ENCODE peak calls at places on chromosome 9, in ten cellular contexts. Y is NCI-H460; K is hippocampal formation; F is LNCaP clone FGC; I is pancreas; V is activated CD4-positive, alpha-beta T cell treated with anti-CD3 and anti-CD28 coated beads, Interleukin-2, amount 50 U/mL, for 4 hours; P is naive thymus-derived CD4-positive, alpha-beta T cell; N is A172; U is GM13976; O is left cardiac atrium. E is an unnamed sample.

GRCh38 chr9:120474579-120475243 is 105.3 kb downstream of the CDK5RAP2 start:
- DNase-seq in Y (no peak), K (no peak), F (no peak), I (no peak), V (no peak), P (no peak), N (no peak), U (no peak), O (no peak), E (peak; percentile 49)

GRCh38 chr9:74499770-74500583 is 2.8 kb downstream of the RORB start:
- DNase-seq in Y (no peak), K (no peak), F (no peak), I (no peak), V (no peak), P (no peak), N (no peak), U (peak; percentile 7), O (no peak), E (no peak)

GRCh38 chr9:96486351-96487029 is 36.5 kb downstream of the HABP4 start:
- DNase-seq in Y (no peak), K (no peak), F (no peak), I (peak; percentile 29), V (no peak), P (no peak), N (peak; percentile 54), U (peak; percentile 17), O (peak; percentile 60), E (no peak)

GRCh38 chr9:32247173-32247572 is 137.3 kb upstream of the ACO1 start:
- DNase-seq in Y (no peak), K (no peak), F (no peak), I (no peak), V (no peak), P (no peak), N (no peak), U (no peak), O (no peak), E (no peak)

GRCh38 chr9:88696501-88696900 is 161.5 kb downstream of the NXNL2 start:
- DNase-seq in Y (no peak), K (no peak), F (no peak), I (no peak), V (no peak), P (no peak), N (no peak), U (no peak), O (no peak), E (no peak)

GRCh38 chr9:34553511-34554021 is 30.8 kb upstream of the ENHO start:
- DNase-seq in Y (no peak), K (no peak), F (no peak), I (no peak), V (no peak), P (no peak), N (no peak), U (no peak), O (peak; percentile 20), E (no peak)

GRCh38 chr9:4131946-4132345 is 167.9 kb downstream of the GLIS3 start:
- DNase-seq in Y (no peak), K (no peak), F (no peak), I (no peak), V (no peak), P (no peak), N (no peak), U (no peak), O (no peak), E (no peak)

GRCh38 chr9:134561427-134562145 is 80.0 kb upstream of the COL5A1 start:
- DNase-seq in Y (no peak), K (no peak), F (no peak), I (no peak), V (no peak), P (no peak), N (no peak), U (no peak), O (no peak), E (no peak)

E was measured in HL-60.